ENCODE peak calls at places on chromosomes 6 and 20, in seven cellular contexts. R, F, A, Q, K, W and O are unnamed samples.
A peak's percentile ranks its signal among the peaks of the same experiment; 100 is the strongest.

GRCh38 chr6:166221040-166221439 is 53.4 kb upstream of the TBXT start:
- DNase-seq in F (no peak), R (no peak), K (no peak), A (no peak), Q (no peak), W (no peak), O (no peak)

GRCh38 chr6:136721467-136721866 is 70.8 kb downstream of the MAP3K5 start:
- DNase-seq in R (no peak), A (no peak), F (no peak), W (no peak), Q (no peak), K (no peak), O (no peak)

GRCh38 chr20:17470521-17470920 is 60.7 kb downstream of the BFSP1 start:
- DNase-seq in F (no peak), A (no peak), R (no peak), W (no peak), K (no peak), Q (no peak), O (no peak)

GRCh38 chr6:35108309-35108885 is 32.7 kb downstream of the TCP11 start:
- DNase-seq in W (no peak), F (no peak), A (no peak), K (no peak), R (no peak), Q (no peak), O (no peak)

GRCh38 chr20:47191074-47191673 is 165.3 kb downstream of the ZMYND8 start:
- DNase-seq in W (no peak), R (no peak), F (peak; percentile 20), A (no peak), K (no peak), Q (no peak), O (no peak)

GRCh38 chr6:83221886-83222479 is 28.8 kb downstream of the RWDD2A start:
- DNase-seq in A (no peak), F (peak; percentile 58), R (peak; percentile 62), W (no peak), Q (no peak), K (no peak), O (no peak)

GRCh38 chr6:30459145-30459544 is 30.2 kb upstream of the HLA-E start:
- DNase-seq in F (no peak), Q (no peak), R (no peak), K (no peak), A (no peak), W (no peak), O (no peak)

GRCh38 chr6:127532991-127533390 is 13.9 kb upstream of the MTCL3 start:
- DNase-seq in F (no peak), A (no peak), Q (no peak), R (no peak), K (no peak), W (no peak), O (no peak)

GRCh38 chr6:143542915-143543314 is 31.4 kb upstream of the FUCA2 start:
- DNase-seq in Q (no peak), R (no peak), W (no peak), F (peak; percentile 77), A (no peak), K (no peak), O (no peak)

GRCh38 chr6:31738048-31738979 is 1.5 kb upstream of the MSH5 start:
- DNase-seq in K (no peak), A (peak; percentile 80), R (peak; percentile 24), F (peak; percentile 87), W (peak; percentile 75), Q (peak; percentile 84), O (peak; percentile 94)

GRCh38 chr6:39357998-39358686 is 35.6 kb upstream of the KCNK16 start:
- DNase-seq in Q (peak; percentile 40), R (peak; percentile 82), F (peak; percentile 41), A (peak; percentile 42), K (no peak), W (no peak), O (no peak)

GRCh38 chr20:47165376-47165865 is 191.1 kb downstream of the ZMYND8 start:
- DNase-seq in W (no peak), A (no peak), Q (no peak), K (no peak), F (no peak), R (no peak), O (no peak)

GRCh38 chr20:33783818-33784217 is 27.3 kb upstream of the CHMP4B start:
- DNase-seq in K (no peak), W (no peak), Q (no peak), R (no peak), F (no peak), A (no peak), O (no peak)

GRCh38 chr20:33784225-33784624 is 26.9 kb upstream of the CHMP4B start:
- DNase-seq in R (no peak), A (no peak), K (no peak), W (no peak), Q (no peak), F (no peak), O (no peak)

GRCh38 chr20:33781133-33781532 is 30.0 kb upstream of the CHMP4B start:
- DNase-seq in F (no peak), A (no peak), R (no peak), W (no peak), K (peak; percentile 27), Q (no peak), O (no peak)

GRCh38 chr20:33781945-33782344 is 29.2 kb upstream of the CHMP4B start:
- DNase-seq in F (no peak), R (no peak), K (no peak), A (no peak), Q (no peak), W (no peak), O (no peak)

GRCh38 chr20:33783256-33783655 is 27.9 kb upstream of the CHMP4B start:
- DNase-seq in W (no peak), Q (no peak), F (no peak), K (peak; percentile 8), A (no peak), R (no peak), O (no peak)
- H3K4me1 ChIP-seq in W (peaks cover 4% of the 10 kb centered on the region), Q (no peaks in the 10 kb centered on the region), F (no peaks in the 10 kb centered on the region), K (peaks cover 4% of the 10 kb centered on the region), A (no peaks in the 10 kb centered on the region), R (no peaks in the 10 kb centered on the region), O (peaks cover 8% of the 10 kb centered on the region)

GRCh38 chr20:63687419-63688233 is 8.8 kb upstream of the TNFRSF6B start:
- DNase-seq in W (no peak), Q (no peak), K (no peak), R (no peak), A (peak; percentile 17), F (no peak), O (no peak)
- H3K4me1 ChIP-seq in W (peaks cover 71% of the 10 kb centered on the region), Q (peaks cover 58% of the 10 kb centered on the region), K (peaks cover 14% of the 10 kb centered on the region), R (peaks cover 7% of the 10 kb centered on the region), A (no peaks in the 10 kb centered on the region), F (peaks cover 26% of the 10 kb centered on the region), O (peaks cover 32% of the 10 kb centered on the region)

GRCh38 chr20:58402827-58403226 is 13.8 kb downstream of the VAPB start:
- DNase-seq in W (no peak), A (no peak), Q (no peak), K (no peak), F (no peak), R (no peak), O (no peak)

GRCh38 chr20:58399926-58400325 is 10.9 kb downstream of the VAPB start:
- DNase-seq in F (no peak), Q (no peak), K (no peak), A (no peak), W (no peak), R (no peak), O (no peak)

GRCh38 chr20:58401123-58401639 is 12.2 kb downstream of the VAPB start:
- DNase-seq in Q (no peak), A (no peak), F (no peak), R (no peak), W (no peak), K (no peak), O (no peak)

GRCh38 chr20:58403272-58403671 is 14.2 kb downstream of the VAPB start:
- DNase-seq in Q (no peak), K (no peak), W (no peak), A (no peak), F (no peak), R (no peak), O (no peak)

DNA sequence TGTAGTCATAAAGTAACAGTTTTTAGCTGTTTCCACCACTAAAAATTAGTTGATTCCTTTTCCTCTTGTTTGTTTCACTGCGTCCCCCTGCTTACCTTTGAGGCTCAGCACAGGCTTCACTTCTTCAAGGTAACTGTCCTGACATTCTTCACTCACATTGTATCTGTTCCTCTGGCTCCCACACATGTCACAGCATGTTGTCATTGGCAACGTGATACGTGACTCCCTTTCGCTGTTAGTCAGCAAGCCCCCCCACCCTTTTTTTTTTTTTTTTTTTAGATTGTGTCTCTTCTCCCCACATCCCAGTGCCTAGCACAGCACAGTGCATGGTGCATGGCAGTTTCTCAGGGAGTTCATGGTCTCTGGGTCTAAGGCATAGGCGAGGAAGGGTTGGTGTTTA is 13.3 kb downstream of the VAPB start:
- DNase-seq in R (no peak), K (no peak), W (no peak), Q (no peak), F (no peak), A (no peak), O (no peak)
- H3K4me1 ChIP-seq in R (peaks cover 13% of the 10 kb centered on the region), K (peaks cover 55% of the 10 kb centered on the region), W (peaks cover 9% of the 10 kb centered on the region), Q (peaks cover 6% of the 10 kb centered on the region), F (peaks cover 14% of the 10 kb centered on the region), A (peaks cover 13% of the 10 kb centered on the region), O (peaks cover 21% of the 10 kb centered on the region)

GRCh38 chr6:16486661-16487060 is 248.3 kb downstream of the GMPR start:
- DNase-seq in W (no peak), F (no peak), Q (no peak), R (no peak), K (no peak), A (no peak), O (no peak)
- H3K4me1 ChIP-seq in W (no peaks in the 10 kb centered on the region), F (no peaks in the 10 kb centered on the region), Q (no peaks in the 10 kb centered on the region), R (peaks cover 22% of the 10 kb centered on the region), K (peaks cover 15% of the 10 kb centered on the region), A (no peaks in the 10 kb centered on the region), O (peaks cover 2% of the 10 kb centered on the region)